ENCODE peak calls at places on chromosomes 2 and 18, in eight cellular contexts. H is psoas muscle, P is heart left ventricle, C is vagina, E is PC-3, T is thoracic aorta, Y is hepatocyte, W is tibial artery. G is an unnamed sample.

GRCh38 chr2:180411631-180412030 is 404.5 kb upstream of the CWC22 start:
- DNase-seq in E (peak), H (no peak), C (no peak), W (no peak), T (no peak), Y (peak), P (no peak), G (no peak)

GRCh38 chr18:60358516-60358915 is 14.1 kb downstream of the MC4R start:
- DNase-seq in E (peak), Y (no peak), H (no peak), P (no peak), W (no peak), C (no peak), T (no peak), G (no peak)

GRCh38 chr2:28680657-28681056 is 71.0 kb upstream of the PPP1CB start:
- DNase-seq in T (no peak), E (no peak), W (no peak), P (no peak), Y (no peak), C (no peak), H (no peak), G (no peak)

GRCh38 chr2:168208652-168209051 is 38.7 kb downstream of the STK39 start:
- DNase-seq in Y (no peak), W (no peak), H (no peak), C (no peak), E (peak), P (no peak), T (no peak), G (no peak)

GRCh38 chr18:48794251-48794970 is 156.4 kb downstream of the SMAD7 start:
- DNase-seq in P (peak), Y (no peak), W (peak), H (peak), C (no peak), T (peak), E (no peak), G (no peak)

GRCh38 chr18:7878265-7879173 is 311.4 kb downstream of the PTPRM start:
- DNase-seq in H (no peak), E (peak), P (no peak), W (no peak), Y (no peak), T (no peak), C (no peak), G (peak)

GRCh38 chr18:76349067-76349715 is 145.9 kb downstream of the ZNF516 start:
- DNase-seq in P (peak), W (peak), E (peak), H (peak), Y (peak), T (no peak), C (peak), G (no peak)

GRCh38 chr2:239811806-239812560 is 213.2 kb downstream of the NDUFA10 start:
- DNase-seq in T (no peak), C (no peak), W (peak), H (no peak), Y (no peak), E (no peak), P (peak), G (no peak)

GRCh38 chr2:71884303-71885042 is 263.2 kb downstream of the CYP26B1 start:
- DNase-seq in E (peak), P (no peak), Y (no peak), W (no peak), T (no peak), H (no peak), C (peak), G (no peak)

GRCh38 chr2:74867841-74868658 is 34.1 kb downstream of the HK2 start:
- DNase-seq in E (peak), W (no peak), C (no peak), T (no peak), Y (peak), P (no peak), H (peak), G (no peak)

GRCh38 chr18:60452424-60452823 is 79.8 kb upstream of the MC4R start:
- DNase-seq in Y (no peak), C (no peak), W (no peak), T (no peak), E (peak), H (no peak), P (no peak), G (no peak)

GRCh38 chr18:9053814-9054213 is 48.7 kb upstream of the NDUFV2 start:
- DNase-seq in W (no peak), Y (no peak), C (no peak), H (no peak), E (no peak), T (no peak), P (no peak), G (no peak)

GRCh38 chr18:7623681-7624080 is 56.6 kb downstream of the PTPRM start:
- DNase-seq in T (no peak), Y (no peak), W (no peak), C (no peak), H (no peak), P (no peak), E (no peak), G (no peak)

GRCh38 chr2:204180671-204181070 is 244.1 kb downstream of the ICOS start:
- DNase-seq in C (no peak), Y (no peak), P (no peak), T (no peak), W (no peak), H (no peak), E (no peak), G (no peak)

GRCh38 chr18:75107931-75108276 is 101.0 kb downstream of the PTGR3 start:
- DNase-seq in T (no peak), P (no peak), W (no peak), H (no peak), E (no peak), C (peak), Y (no peak), G (no peak)

GRCh38 chr2:184419744-184420143 is 178.6 kb upstream of the ZNF804A start:
- DNase-seq in Y (no peak), T (no peak), C (no peak), P (no peak), W (no peak), H (no peak), E (no peak), G (no peak)

GRCh38 chr18:9366126-9366714 is 31.6 kb downstream of the TWSG1 start:
- DNase-seq in H (no peak), E (peak), W (peak), P (peak), Y (peak), T (no peak), C (no peak), G (peak)

GRCh38 chr18:13241893-13242175 is 23.3 kb downstream of the LDLRAD4 start:
- DNase-seq in H (no peak), P (no peak), T (no peak), E (no peak), W (peak), C (no peak), Y (no peak), G (no peak)

GRCh38 chr2:196336715-196337617 is 165.6 kb upstream of the STK17B start:
- DNase-seq in T (no peak), W (no peak), P (no peak), H (no peak), Y (peak), E (peak), C (no peak), G (no peak)

GRCh38 chr2:15316370-15316814 is 244.7 kb downstream of the NBAS start:
- DNase-seq in H (no peak), P (no peak), T (no peak), C (no peak), Y (no peak), E (no peak), W (no peak), G (no peak)

GRCh38 chr2:42410732-42411514 is 49.9 kb upstream of the COX7A2L start:
- DNase-seq in H (no peak), E (no peak), P (no peak), W (no peak), Y (no peak), C (no peak), T (no peak), G (no peak)

GRCh38 chr2:20093263-20094141 is 42.1 kb upstream of the LAPTM4A start:
- DNase-seq in T (no peak), P (peak), W (peak), E (peak), H (peak), C (no peak), Y (peak), G (no peak)

GRCh38 chr2:25251032-25251460 is 82.7 kb upstream of the POMC start:
- DNase-seq in E (no peak), C (no peak), P (no peak), Y (peak), H (no peak), T (no peak), W (no peak), G (no peak)

DNA sequence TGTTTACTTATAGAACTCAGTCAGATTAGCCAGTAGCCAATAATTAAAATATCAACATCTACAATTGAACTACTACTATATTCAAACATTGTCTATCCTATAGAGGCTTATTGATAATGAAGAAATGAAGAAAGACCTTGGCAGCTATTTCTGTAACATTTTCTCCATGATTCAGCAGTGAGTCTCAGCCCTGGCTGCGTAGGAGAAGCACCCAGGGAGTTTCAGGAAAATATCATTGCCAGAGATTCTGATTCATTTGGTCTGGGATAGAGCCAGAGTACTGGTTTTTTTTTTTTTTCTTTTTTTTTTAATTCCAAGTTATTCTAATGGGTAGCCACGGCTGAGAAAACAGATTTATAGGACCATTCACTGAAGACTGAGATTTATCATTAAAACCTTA is 404.8 kb downstream of the TXNL1 start:
- DNase-seq in W (peak), C (no peak), E (peak), H (no peak), Y (no peak), P (peak), T (no peak), G (no peak)
- H3K27ac ChIP-seq in W (peak), C (peak), E (peak), H (no peak), Y (no peak), P (no peak), T (peak), G (peak)

GRCh38 chr2:141331127-141331526 is 799.7 kb downstream of the LRP1B start:
- DNase-seq in Y (no peak), C (no peak), W (no peak), P (no peak), T (no peak), H (no peak), E (peak), G (peak)

DNA sequence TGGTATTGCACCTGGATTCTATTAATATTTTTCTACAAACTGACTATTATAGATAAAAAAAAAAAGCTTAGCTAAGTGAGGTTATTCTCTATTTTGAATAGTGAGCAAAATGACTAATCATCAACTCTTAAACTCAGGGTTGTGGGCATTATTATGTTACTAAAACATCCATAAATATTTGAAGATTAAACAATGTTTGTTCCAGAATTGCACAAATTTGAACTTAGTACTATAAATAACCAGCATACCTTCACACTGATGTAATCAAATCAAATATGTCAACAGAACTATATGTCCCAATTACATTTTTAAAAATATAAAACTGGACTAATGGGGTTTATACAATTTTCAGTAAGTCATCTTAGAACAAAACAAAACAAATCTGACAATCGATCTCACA is 800.9 kb downstream of the LRP1B start:
- DNase-seq in W (no peak), T (no peak), Y (no peak), E (peak), C (no peak), P (no peak), H (no peak), G (no peak)
- H3K27ac ChIP-seq in W (no peak), T (no peak), Y (no peak), E (peak), C (no peak), P (no peak), H (no peak), G (no peak)

GRCh38 chr2:109186656-109187250 is 57.7 kb downstream of the SH3RF3 start:
- DNase-seq in C (no peak), Y (no peak), E (no peak), W (no peak), P (no peak), H (no peak), T (no peak), G (no peak)
- H3K27ac ChIP-seq in C (peak), Y (no peak), E (no peak), W (peak), P (peak), H (peak), T (peak), G (no peak)

DNA sequence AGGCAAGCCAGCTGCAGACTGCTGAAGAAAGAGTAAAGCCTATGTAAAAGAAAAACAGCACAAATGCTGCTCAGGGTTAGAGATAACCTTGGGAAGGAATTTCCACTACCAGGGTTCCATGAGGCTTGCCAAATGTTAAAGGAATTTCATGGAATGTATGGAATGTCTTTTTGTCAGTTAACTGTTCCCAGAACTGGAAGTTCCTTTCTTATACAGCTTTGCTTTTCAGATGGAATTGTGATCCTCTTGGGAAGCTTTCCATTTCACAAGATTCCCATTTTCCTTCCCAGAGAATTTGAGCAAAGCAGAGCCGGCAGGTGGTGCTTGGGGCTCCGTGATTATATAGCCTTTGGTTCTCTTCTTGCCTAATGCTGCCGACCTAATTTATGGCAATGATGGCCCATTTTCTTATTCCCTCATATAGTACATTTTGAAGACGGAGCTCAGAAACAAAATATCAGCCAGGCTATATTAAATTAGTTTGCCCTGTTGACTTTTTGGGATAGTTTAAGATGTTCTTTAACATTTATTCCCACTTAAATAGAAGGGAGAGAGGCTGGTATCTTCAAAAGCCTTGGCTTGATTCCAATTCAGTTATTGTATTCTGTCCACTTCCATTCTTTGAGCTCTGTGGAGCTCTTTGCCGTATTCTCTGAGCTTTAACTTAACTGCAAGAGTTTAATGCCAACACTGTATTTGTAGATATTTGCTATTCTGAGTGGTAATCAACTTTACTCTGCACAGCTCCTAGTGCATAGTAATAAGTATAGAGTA is 162.3 kb downstream of the PHLPP1 start:
- DNase-seq in T (no peak), P (no peak), H (no peak), Y (peak), C (no peak), E (peak), W (no peak), G (no peak)
- H3K27ac ChIP-seq in T (peak), P (no peak), H (no peak), Y (no peak), C (no peak), E (no peak), W (peak), G (no peak)

GRCh38 chr2:234691968-234692955 is 195.4 kb upstream of the ARL4C start:
- DNase-seq in E (no peak), C (peak), W (no peak), Y (no peak), P (no peak), T (no peak), H (no peak), G (no peak)

GRCh38 chr2:234691226-234691600 is 194.3 kb upstream of the ARL4C start:
- DNase-seq in T (no peak), C (peak), H (no peak), E (no peak), Y (no peak), W (no peak), P (no peak), G (no peak)

GRCh38 chr2:234687718-234688475 is 191.0 kb upstream of the ARL4C start:
- DNase-seq in C (peak), T (no peak), P (no peak), W (no peak), Y (no peak), E (no peak), H (no peak), G (no peak)

GRCh38 chr2:234689911-234690379 is 193.1 kb upstream of the ARL4C start:
- DNase-seq in W (no peak), P (no peak), H (no peak), E (no peak), C (no peak), Y (no peak), T (no peak), G (no peak)

GRCh38 chr2:234690569-234691225 is 193.8 kb upstream of the ARL4C start:
- DNase-seq in H (no peak), P (no peak), E (peak), W (no peak), C (peak), T (no peak), Y (no peak), G (no peak)
- H3K27ac ChIP-seq in H (no peak), P (no peak), E (peak), W (no peak), C (no peak), T (no peak), Y (peak), G (peak)

DNA sequence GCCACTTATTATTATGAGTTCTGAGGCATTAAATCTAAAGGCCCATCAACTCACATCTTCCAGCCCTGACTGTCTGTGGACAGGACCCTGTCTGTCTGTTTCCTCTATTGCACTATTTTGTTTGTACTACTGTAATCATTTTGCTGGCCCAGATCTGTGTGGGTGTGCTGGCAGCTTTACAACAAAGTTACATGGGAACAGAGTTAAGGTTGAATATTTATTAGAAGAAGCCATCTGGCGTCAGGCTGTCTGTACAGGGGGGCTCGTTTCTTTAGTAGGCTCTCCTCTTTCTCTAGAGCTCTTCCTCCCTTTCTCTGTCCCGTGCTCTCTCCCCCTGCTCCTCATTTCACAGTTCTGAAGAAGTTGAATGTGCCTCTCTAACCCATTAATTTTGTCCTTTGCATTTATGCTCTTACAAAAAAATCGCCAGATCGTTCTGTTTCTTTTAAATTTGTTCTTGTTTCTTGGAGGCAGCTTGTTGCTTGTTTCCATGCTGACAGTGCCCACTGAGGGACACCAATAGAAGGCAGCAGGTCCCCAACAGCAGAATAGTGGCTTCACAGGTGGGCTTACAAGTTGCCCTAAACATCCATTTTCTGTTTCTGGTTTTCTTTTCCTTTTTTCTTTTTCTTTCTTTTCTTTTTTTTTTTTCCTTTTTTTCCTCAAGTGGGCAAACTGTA is 315.2 kb upstream of the ZEB2 start:
- DNase-seq in P (peak), T (no peak), E (peak), W (no peak), C (no peak), H (no peak), Y (peak), G (no peak)
- H3K27ac ChIP-seq in P (peak), T (no peak), E (no peak), W (no peak), C (no peak), H (no peak), Y (peak), G (peak)

GRCh38 chr2:191298306-191298705 is 53.1 kb downstream of the MYO1B start:
- DNase-seq in Y (no peak), H (no peak), E (no peak), C (no peak), T (no peak), W (no peak), P (no peak), G (no peak)

GRCh38 chr2:191299866-191300265 is 54.7 kb downstream of the MYO1B start:
- DNase-seq in Y (no peak), P (no peak), T (no peak), E (no peak), W (no peak), C (no peak), H (no peak), G (no peak)

GRCh38 chr2:191297031-191297430 is 51.8 kb downstream of the MYO1B start:
- DNase-seq in H (no peak), W (no peak), P (no peak), Y (no peak), C (no peak), T (no peak), E (no peak), G (no peak)

GRCh38 chr2:191296083-191297006 is 51.1 kb downstream of the MYO1B start:
- DNase-seq in E (no peak), P (no peak), W (no peak), C (no peak), T (no peak), Y (no peak), H (no peak), G (no peak)

DNA sequence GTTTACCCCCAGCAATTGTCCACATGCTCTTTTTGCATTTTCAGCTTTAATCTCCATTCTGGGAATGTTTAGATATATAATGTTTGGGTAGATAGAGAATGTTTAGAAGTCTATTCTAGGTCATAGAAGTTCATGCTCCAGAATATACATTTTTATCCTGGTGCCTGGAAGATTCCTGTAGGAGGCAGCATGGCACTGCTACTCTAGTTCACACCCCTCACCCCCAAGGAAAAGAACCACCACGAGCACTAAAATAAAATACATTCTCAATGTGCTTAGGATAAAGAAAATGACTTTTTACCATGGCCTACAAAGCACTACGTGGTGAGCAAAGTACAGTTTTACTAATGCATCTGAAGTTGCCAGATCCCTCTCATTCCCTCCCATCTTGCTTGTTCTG is 53.8 kb downstream of the MYO1B start:
- DNase-seq in E (no peak), W (no peak), T (no peak), C (no peak), Y (no peak), P (no peak), H (no peak), G (no peak)
- H3K27ac ChIP-seq in E (no peak), W (no peak), T (peak), C (no peak), Y (no peak), P (no peak), H (no peak), G (no peak)

GRCh38 chr2:53095664-53096063 is 671.9 kb upstream of the CHAC2 start:
- DNase-seq in C (no peak), H (no peak), E (no peak), Y (no peak), W (no peak), T (no peak), P (no peak), G (no peak)
- H3K27ac ChIP-seq in C (no peak), H (no peak), E (no peak), Y (no peak), W (no peak), T (no peak), P (no peak), G (no peak)

G was measured in epithelial cell of prostate.